ENCODE peak calls at places on chromosome 5, in five cellular contexts. V is GM23248, Y is HCT116, E is PC-3, J is SK-N-SH. T is an unnamed sample.

GRCh38 chr5:73312146-73312871 is 136.3 kb downstream of the FOXD1 start:
- DNase-seq in V (peak), E (no peak), J (no peak), Y (no peak), T (peak)

GRCh38 chr5:51397996-51398395 is 14.7 kb downstream of the ISL1 start:
- DNase-seq in J (no peak), V (no peak), Y (no peak), E (no peak), T (peak)

GRCh38 chr5:116751684-116752083 is 177.1 kb upstream of the SEMA6A start:
- DNase-seq in Y (no peak), V (no peak), J (no peak), E (no peak), T (peak)

GRCh38 chr5:66629446-66629845 is 33.3 kb downstream of the MAST4 start:
- DNase-seq in J (no peak), Y (no peak), E (no peak), V (no peak), T (no peak)

GRCh38 chr5:179325296-179326031 is 19.8 kb downstream of the ADAMTS2 start:
- DNase-seq in J (no peak), V (no peak), E (no peak), Y (no peak), T (no peak)

GRCh38 chr5:93578813-93579560 is 2.0 kb downstream of the NR2F1-AS1 start:
- DNase-seq in E (peak), J (peak), Y (no peak), V (no peak), T (peak)

GRCh38 chr5:135934939-135935338 is 19.8 kb downstream of the LECT2 start:
- DNase-seq in Y (no peak), V (no peak), J (no peak), E (no peak), T (no peak)

GRCh38 chr5:100409538-100409937 is 125.6 kb upstream of the FAM174A start:
- DNase-seq in J (no peak), E (no peak), Y (no peak), V (no peak), T (no peak)

GRCh38 chr5:98957307-98957706 is 28.5 kb upstream of the CHD1 start:
- DNase-seq in V (no peak), J (no peak), E (no peak), Y (no peak), T (no peak)

GRCh38 chr5:74127377-74128338 is 501.7 kb downstream of the ARHGEF28 start:
- DNase-seq in Y (no peak), E (peak), J (no peak), V (peak), T (peak)

GRCh38 chr5:141508808-141509611 is 20.1 kb downstream of the PCDHGC5 start:
- DNase-seq in J (peak), E (peak), Y (no peak), V (peak), T (peak)

GRCh38 chr5:178293400-178293799 is 60.8 kb upstream of the PHYKPL start:
- DNase-seq in V (no peak), J (peak), E (no peak), Y (no peak), T (no peak)

GRCh38 chr5:53180971-53181370 is 71.4 kb upstream of the MOCS2 start:
- DNase-seq in Y (no peak), V (no peak), E (no peak), J (no peak), T (no peak)

GRCh38 chr5:146025108-146025507 is 80.3 kb downstream of the PLAC8L1 start:
- DNase-seq in E (no peak), J (no peak), V (no peak), Y (no peak), T (no peak)

GRCh38 chr5:61598140-61598539 is 266.1 kb downstream of the ZSWIM6 start:
- DNase-seq in E (no peak), Y (no peak), J (no peak), V (no peak), T (no peak)

GRCh38 chr5:107930092-107930491 is 259.4 kb upstream of the EFNA5 start:
- DNase-seq in V (no peak), Y (no peak), J (no peak), E (no peak), T (no peak)

GRCh38 chr5:172055421-172055820 is 49.0 kb upstream of the FBXW11 start:
- DNase-seq in E (no peak), J (no peak), Y (no peak), V (no peak), T (no peak)

GRCh38 chr5:174514325-174514724 is 210.1 kb upstream of the MSX2 start:
- DNase-seq in V (no peak), J (no peak), Y (no peak), E (no peak), T (peak)

GRCh38 chr5:80516826-80517225 is 28.9 kb downstream of the FAM151B start:
- DNase-seq in V (peak), J (no peak), Y (peak), E (peak), T (no peak)

GRCh38 chr5:22850981-22851380 is 2.2 kb downstream of the CDH12 start:
- DNase-seq in E (no peak), V (no peak), Y (no peak), J (no peak), T (no peak)

GRCh38 chr5:157366741-157367684 is 93.0 kb upstream of the NIPAL4 start:
- DNase-seq in V (peak), E (peak), Y (no peak), J (peak), T (peak)

GRCh38 chr5:67082941-67083340 is 113.7 kb downstream of the CD180 start:
- DNase-seq in J (no peak), Y (no peak), E (no peak), V (no peak), T (no peak)

GRCh38 chr5:178467261-178468195 is 122.7 kb downstream of the COL23A1 start:
- DNase-seq in J (no peak), E (peak), V (peak), Y (no peak), T (no peak)

GRCh38 chr5:170403675-170404074 is 14.5 kb upstream of the KCNMB1 start:
- DNase-seq in V (no peak), J (no peak), E (no peak), Y (no peak), T (peak)

GRCh38 chr5:2715856-2716255 is 35.6 kb downstream of the IRX2 start:
- DNase-seq in E (no peak), V (no peak), Y (no peak), J (no peak), T (no peak)

GRCh38 chr5:41527201-41527779 is 16.9 kb upstream of the PLCXD3 start:
- DNase-seq in Y (peak), J (no peak), V (peak), E (peak), T (no peak)

GRCh38 chr5:119322948-119323629 is 32.7 kb upstream of the TNFAIP8 start:
- DNase-seq in V (peak), E (no peak), Y (no peak), J (no peak), T (no peak)

GRCh38 chr5:153402550-153402949 is 87.9 kb upstream of the GRIA1 start:
- DNase-seq in E (peak), V (peak), J (no peak), Y (no peak), T (no peak)

GRCh38 chr5:167244583-167244982 is 1046.9 kb upstream of the WWC1 start:
- DNase-seq in Y (no peak), V (no peak), J (peak), E (no peak), T (peak)

GRCh38 chr5:84113246-84114118 is 271.2 kb downstream of the EDIL3 start:
- DNase-seq in V (peak), J (no peak), E (no peak), Y (peak), T (peak)

DNA sequence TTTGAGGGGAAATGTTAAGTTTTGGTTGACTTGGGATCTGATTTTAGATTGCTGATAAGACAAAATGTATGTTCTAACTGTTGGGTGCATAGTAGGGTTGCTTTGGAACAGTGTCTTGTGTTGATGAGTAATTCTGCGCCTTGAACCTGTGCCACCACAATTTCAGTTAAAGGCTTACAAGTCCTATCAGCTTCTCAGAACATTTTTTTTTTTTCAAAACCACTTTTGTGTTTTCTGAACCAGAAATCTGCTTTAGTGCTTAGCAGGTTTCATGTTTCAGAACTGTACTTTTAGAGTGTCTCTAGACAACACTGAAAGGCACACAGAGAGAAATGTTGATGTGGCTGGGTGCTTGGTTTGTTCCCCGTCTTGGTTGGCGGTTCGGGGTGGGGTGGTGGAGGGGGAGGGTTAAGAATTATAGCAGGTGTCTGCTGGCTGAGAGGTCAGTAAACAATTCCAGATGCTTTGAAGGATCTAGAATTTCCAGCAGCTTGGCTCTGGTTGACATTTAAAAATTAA is 84.6 kb downstream of the ANKRD55 start:
- DNase-seq in J (no peak), V (no peak), E (no peak), Y (no peak), T (no peak)
- TF ChIP-seq EZH2phosphoT487 in J (no peak), V (no peak), E (no peak), Y (no peak), T (no peak)

GRCh38 chr5:16593013-16593412 is 23.8 kb downstream of the RETREG1 start:
- DNase-seq in E (peak), V (peak), Y (no peak), J (no peak), T (no peak)
- TF ChIP-seq EZH2phosphoT487 in E (no peak), V (no peak), Y (no peak), J (no peak), T (no peak)

GRCh38 chr5:38692346-38692745 is 135.9 kb upstream of the LIFR start:
- DNase-seq in J (no peak), E (no peak), V (no peak), Y (no peak), T (no peak)

GRCh38 chr5:38692780-38693507 is 136.5 kb upstream of the LIFR start:
- DNase-seq in Y (no peak), V (no peak), J (no peak), E (peak), T (no peak)

GRCh38 chr5:38695021-38695961 is 138.8 kb upstream of the LIFR start:
- DNase-seq in J (no peak), V (no peak), E (no peak), Y (no peak), T (peak)

DNA sequence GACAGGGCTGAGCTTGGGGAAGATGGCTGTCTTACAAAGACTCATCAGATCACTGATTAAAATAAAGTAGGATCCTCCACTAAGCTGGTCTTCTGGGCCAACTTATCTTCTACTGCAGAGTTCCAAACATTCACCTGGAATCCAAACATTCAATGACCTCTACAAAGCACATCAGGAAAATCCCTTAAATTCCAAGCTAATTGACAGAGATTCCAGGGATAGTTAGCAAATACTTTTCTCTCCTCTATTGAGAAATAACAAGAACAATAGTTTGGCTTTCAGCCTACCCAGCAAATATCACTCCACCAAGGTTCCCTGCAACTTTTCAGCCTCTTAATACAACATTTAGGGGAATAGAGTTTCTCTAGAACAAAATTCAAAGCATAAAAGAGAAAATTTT is 140.6 kb upstream of the LIFR start:
- DNase-seq in Y (no peak), J (no peak), E (no peak), V (peak), T (peak)
- TF ChIP-seq EZH2phosphoT487 in Y (no peak), J (no peak), E (no peak), V (no peak), T (no peak)

DNA sequence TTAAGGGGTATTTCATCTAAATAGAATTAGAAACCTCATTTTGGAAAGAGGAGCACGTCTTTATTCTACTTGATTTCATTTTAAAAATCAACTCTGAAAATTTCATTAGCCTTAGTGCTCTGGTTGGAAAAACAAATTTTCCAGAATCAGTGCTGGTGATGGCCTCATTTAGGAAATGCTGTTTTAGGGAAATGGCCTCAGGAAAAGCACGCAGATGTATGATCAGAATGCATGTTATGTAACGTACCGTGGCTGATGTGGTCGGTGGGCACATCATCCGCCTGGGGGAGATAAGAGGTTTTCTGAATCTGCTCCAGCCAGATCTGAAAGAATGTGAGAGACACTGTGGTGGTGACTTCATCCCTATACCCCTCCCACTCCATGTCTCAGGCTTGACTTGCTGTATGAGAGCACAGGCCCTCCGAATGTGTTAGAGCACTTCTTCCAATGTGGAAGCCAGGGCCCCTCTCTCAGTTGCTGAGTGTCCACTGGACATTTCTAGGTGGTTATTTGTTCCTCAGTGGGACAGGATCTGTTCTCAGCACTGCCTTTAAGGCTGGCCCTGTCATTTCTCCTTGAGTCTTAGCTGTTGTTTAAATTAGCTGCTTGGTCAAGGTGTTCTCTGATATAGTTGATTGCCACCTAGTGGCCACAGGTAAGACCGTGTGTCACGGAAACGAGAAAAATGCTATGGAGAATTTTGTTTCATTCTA is 96.5 kb downstream of the ARHGAP26 start:
- DNase-seq in Y (peak), V (peak), J (peak), E (peak), T (peak)
- TF ChIP-seq EZH2phosphoT487 in Y (no peak), V (no peak), J (no peak), E (no peak), T (no peak)

GRCh38 chr5:91955610-91956009 is 572.5 kb upstream of the ARRDC3 start:
- DNase-seq in V (no peak), Y (no peak), E (no peak), J (no peak), T (no peak)

GRCh38 chr5:91956738-91957137 is 573.6 kb upstream of the ARRDC3 start:
- DNase-seq in V (no peak), J (no peak), Y (no peak), E (no peak), T (peak)

GRCh38 chr5:91963166-91963565 is 580.0 kb upstream of the ARRDC3 start:
- DNase-seq in Y (no peak), V (no peak), J (no peak), E (no peak), T (no peak)

DNA sequence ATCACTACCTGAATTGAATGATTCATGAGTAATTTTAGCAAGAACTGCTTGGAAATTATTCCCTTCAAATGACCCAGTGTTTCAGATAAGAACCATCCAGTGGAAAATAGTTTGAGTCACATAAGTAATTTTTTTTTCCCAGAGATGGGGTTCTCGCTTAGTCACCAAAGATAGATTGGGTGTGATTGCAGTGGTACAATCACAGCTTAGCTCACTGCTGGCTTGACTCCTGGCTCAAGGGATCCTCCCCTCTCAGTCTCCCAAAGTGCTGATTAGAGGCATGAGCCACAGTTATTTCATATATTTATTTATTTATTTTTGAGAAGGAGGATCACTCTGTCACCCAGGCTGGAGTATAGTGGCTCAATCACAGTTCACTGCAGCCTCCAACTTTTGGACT is 574.6 kb upstream of the ARRDC3 start:
- DNase-seq in J (no peak), V (peak), Y (peak), E (no peak), T (no peak)
- TF ChIP-seq EZH2phosphoT487 in J (no peak), V (no peak), Y (no peak), E (no peak), T (no peak)

DNA sequence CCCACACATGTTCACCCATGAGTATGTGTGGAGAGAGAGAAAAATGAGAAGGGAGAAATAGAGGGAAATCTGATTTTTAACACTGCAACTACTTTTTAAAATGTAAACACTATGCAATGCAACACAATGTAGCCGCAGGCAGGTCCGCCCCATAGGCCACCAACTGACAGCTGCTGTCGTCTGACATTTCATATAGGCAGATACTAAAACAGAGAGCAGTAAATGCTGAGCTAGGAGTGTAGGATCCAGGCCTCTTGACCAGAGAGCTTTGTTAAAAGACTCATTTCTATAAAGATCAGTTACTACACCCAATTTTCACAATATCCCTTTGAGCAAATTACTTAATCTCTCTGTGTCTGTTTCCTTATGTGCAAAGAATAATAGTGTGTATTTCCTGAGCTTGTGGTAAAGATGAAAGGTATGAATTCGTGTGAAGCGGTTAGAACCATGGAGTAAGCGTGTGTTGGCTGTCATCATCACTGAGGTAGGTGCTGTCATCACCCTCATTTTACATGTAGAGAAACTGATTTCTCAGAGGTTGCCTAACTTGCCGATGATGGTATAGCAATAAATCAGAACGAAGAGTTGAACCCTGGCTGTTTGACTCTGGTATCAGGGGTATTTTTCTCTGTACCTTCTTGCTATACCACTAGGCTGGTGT is 55.2 kb upstream of the PDE8B start:
- DNase-seq in E (no peak), V (no peak), Y (no peak), J (no peak), T (no peak)
- TF ChIP-seq EZH2phosphoT487 in E (no peak), V (no peak), Y (no peak), J (no peak), T (no peak)

T was measured in neural progenitor cell.